ENCODE peak calls at places on chromosomes 12 and 14, in eight cellular contexts. A is OCI-LY7, U is HCT116, E is PC-3, S is MM.1S, G is SK-N-SH, L is PC-9, Y is GM23338. C is an unnamed sample. For H4K20me1 and H3K9me2, the result is how much of the 10 kb centered on the place peaks cover.

GRCh38 chr12:14614704-14615121 is 47.0 kb upstream of the PLBD1 start:
- DNase-seq in S (peak), U (no peak), E (no peak), G (no peak), Y (peak), A (peak), L (no peak), C (no peak)

GRCh38 chr14:50602035-50602434 is 42.1 kb downstream of the ATL1 start:
- DNase-seq in E (no peak), Y (no peak), A (no peak), S (no peak), L (no peak), U (no peak), G (no peak), C (no peak)

GRCh38 chr12:122793685-122794106 is 19.3 kb downstream of the CCDC62 start:
- DNase-seq in S (peak), A (peak), G (peak), U (peak), Y (peak), E (peak), L (peak), C (peak)

GRCh38 chr12:116455540-116456306 is 103.5 kb upstream of the MAP1LC3B2 start:
- DNase-seq in A (no peak), L (peak), S (no peak), E (peak), U (peak), Y (peak), G (peak), C (peak)

GRCh38 chr12:57744194-57744776 is 554 bp upstream of the TSPAN31 start:
- DNase-seq in A (peak), Y (no peak), E (no peak), U (peak), L (peak), G (peak), S (peak), C (no peak)

GRCh38 chr12:51705450-51705849 is 114.4 kb downstream of the SCN8A start:
- DNase-seq in U (no peak), Y (no peak), A (no peak), G (no peak), L (no peak), S (no peak), E (peak), C (no peak)

GRCh38 chr12:130017571-130018449 is 114.0 kb upstream of the TMEM132D start:
- DNase-seq in G (peak), S (no peak), A (no peak), L (no peak), E (no peak), U (no peak), Y (peak), C (no peak)

GRCh38 chr12:101086490-101086889 is 123.5 kb downstream of the SLC5A8 start:
- DNase-seq in G (no peak), E (peak), U (no peak), Y (peak), A (no peak), L (no peak), S (no peak), C (no peak)

GRCh38 chr14:23436327-23437141 is 1.1 kb upstream of the MYH7 start:
- DNase-seq in E (no peak), A (no peak), S (no peak), G (no peak), L (no peak), Y (no peak), U (no peak), C (peak)

GRCh38 chr14:64421166-64421565 is 33.0 kb downstream of the MTHFD1 start:
- DNase-seq in E (peak), G (no peak), U (no peak), Y (no peak), S (no peak), L (peak), A (no peak), C (no peak)

GRCh38 chr14:66070542-66071319 is 415.4 kb upstream of the CCDC196 start:
- DNase-seq in Y (peak), L (peak), S (peak), U (peak), G (peak), A (peak), E (peak), C (peak)

GRCh38 chr12:124928095-124928911 is 13.9 kb upstream of the UBC start:
- DNase-seq in E (peak), A (no peak), U (peak), L (peak), S (no peak), Y (peak), G (no peak), C (no peak)

GRCh38 chr14:101761032-101761880 is at the start of gene PPP2R5C:
- DNase-seq in S (peak), Y (peak), U (peak), E (peak), G (peak), L (peak), A (peak), C (peak)
- H4K20me1 ChIP-seq in S (under half), Y (under half), U (under half), E (under half), G (under half), L (under half), A (under half), C (under half)

GRCh38 chr12:70049596-70050360 is 193.5 kb upstream of the CNOT2 start:
- DNase-seq in A (peak), U (peak), G (no peak), Y (no peak), L (peak), S (peak), E (peak), C (peak)
- TF ChIP-seq CTCF in A (no peak), U (no peak), G (no peak), Y (no peak), L (no peak), S (peak), E (no peak), C (no peak)

GRCh38 chr14:99224948-99225347 is 47.0 kb downstream of the BCL11B start:
- DNase-seq in L (no peak), E (no peak), S (no peak), Y (no peak), A (no peak), U (no peak), G (no peak), C (no peak)
- H3K9me2 ChIP-seq in L (under half), E (under half), S (under half), Y (under half), A (under half), U (under half), G (under half), C (under half)

DNA sequence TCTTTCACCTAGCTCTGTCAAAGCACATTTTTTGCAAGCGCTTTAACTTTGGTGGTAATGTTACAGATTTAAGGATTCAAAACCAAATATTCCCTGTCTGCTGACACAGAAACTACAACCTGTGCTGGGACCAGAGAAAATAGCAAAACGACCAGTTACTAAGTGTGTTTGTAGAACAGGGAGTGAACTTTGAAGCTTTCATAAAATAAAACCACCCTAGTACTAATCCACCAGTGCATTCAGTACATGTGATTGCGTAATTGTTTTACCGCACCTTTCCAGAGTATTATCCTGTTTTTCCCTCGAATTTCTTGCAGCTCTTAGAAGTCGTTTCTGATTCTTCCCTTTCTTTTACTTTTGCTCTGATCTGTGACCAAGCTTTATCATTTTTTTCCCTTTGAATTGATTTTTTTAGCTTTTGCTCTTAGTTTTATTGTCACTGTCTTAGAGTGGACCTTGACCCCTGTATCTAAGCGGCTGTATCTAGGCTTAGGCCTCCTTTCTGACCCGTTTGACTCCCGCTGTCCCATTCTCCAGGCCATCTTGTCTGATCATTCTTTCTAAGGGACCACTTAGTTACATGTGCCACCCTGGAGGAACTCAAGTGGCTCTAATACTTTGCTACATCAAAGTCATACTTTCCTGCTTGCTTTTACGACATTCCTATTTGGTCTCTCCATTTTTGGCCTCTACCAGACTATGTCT is 429.4 kb downstream of the PCNX1 start:
- DNase-seq in L (no peak), U (no peak), G (no peak), A (no peak), Y (no peak), E (no peak), S (no peak), C (peak)
- H4K20me1 ChIP-seq in L (under half), U (under half), G (under half), A (under half), Y (under half), E (under half), S (under half), C (under half)

DNA sequence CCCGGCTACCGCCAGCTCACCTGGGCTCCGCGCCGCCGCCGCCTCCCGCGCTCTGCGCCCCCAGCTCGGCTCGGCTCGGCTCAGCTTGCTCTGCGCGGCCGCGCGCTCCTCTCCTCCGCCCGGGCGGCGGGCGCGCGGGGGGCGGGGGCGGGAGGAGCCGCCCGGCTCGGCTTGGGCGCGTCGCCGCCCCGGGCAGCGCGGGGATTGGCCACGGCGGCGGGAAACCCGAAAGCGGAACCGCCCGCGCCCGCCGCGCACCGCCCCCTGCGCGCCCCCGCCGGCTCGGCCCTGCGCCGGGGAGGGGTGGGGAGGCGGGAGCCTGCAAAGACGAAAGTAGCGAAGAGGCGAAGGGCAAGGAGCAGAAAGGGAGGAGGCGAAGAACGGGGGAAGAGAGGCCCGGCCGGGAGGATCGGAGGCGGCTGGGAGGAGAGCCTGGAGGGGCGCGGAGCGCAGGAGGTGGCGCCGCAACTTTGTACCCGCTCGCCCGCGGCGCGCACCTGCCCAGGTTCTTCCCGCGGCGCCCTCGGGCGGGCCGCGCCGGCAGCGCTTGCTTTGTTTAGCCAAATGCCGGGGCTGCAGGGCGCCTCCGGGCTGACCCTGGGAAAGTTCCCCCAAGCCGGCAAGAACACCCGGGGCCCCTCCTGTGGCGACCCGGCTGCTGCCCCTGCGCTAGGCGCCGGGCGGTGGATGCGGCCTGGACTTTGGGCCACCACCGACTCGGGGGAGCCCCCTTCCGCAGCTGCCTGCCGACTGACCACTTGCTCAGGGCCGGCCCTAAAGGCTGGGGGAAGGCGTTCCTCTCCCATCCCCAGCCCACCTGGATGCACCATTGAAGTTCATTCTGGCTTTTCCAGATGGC is at the start of gene CAMKK2:
- DNase-seq in G (peak), A (peak), L (peak), S (peak), E (peak), Y (peak), U (peak), C (peak)
- TF ChIP-seq CTCF in G (no peak), A (peak), L (no peak), S (peak), E (peak), Y (no peak), U (peak), C (peak)

DNA sequence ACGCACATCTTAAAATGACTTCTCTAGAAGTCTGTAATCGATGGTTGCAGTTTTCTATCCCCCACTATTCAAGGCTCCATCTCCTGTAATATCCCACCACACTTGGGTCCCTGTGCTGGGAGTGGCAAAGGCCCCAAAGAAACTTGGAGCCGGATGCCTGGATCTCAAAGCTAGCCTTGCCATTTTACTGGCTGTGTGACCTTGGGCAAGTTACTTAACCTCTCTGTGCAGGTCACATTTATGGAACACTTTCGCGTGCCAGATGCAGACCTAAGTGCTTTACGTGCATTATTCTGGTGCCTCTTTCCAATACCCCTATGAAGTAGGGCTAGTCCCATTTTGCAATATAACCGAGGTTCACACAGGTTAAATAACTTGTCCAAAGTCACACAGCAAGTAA is 151.8 kb upstream of the PRMT8 start:
- DNase-seq in Y (no peak), L (no peak), E (no peak), A (no peak), S (no peak), U (no peak), G (no peak), C (no peak)
- H3K9me2 ChIP-seq in Y (under half), L (under half), E (under half), A (under half), S (under half), U (under half), G (under half), C (under half)

DNA sequence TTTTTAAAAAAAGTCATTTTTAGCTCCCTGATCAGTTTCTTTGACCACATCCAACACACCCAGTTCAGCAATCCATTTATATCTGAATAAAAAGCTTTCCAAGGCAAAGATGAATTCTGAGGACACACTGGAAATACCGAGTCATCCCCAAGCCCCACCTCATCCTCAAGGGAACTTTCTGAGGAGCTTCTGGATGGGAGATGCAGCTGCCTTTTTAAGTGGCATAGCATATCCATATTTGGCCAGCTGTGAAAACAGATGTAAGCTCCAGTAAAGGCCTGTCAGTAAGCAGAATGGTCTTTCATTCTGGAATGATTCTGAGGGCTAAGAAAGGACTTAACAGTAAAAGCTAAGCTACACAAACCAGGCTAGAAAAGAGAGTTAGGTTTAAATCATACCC is 18.4 kb downstream of the ZFYVE1 start:
- DNase-seq in U (no peak), A (no peak), S (no peak), E (no peak), G (no peak), L (no peak), Y (no peak), C (no peak)
- H4K20me1 ChIP-seq in U (under half), A (under half), S (under half), E (under half), G (under half), L (under half), Y (under half), C (under half)

GRCh38 chr12:53052419-53053222 is 2.8 kb downstream of the TNS2 start:
- DNase-seq in G (no peak), Y (no peak), S (no peak), A (no peak), U (no peak), E (peak), L (peak), C (peak)

GRCh38 chr12:53051881-53052412 is 2.1 kb downstream of the TNS2 start:
- DNase-seq in E (no peak), U (no peak), L (no peak), A (no peak), G (no peak), Y (no peak), S (no peak), C (no peak)

GRCh38 chr12:53049582-53050318 is at the start of gene TNS2:
- DNase-seq in S (no peak), U (no peak), E (peak), L (peak), A (no peak), Y (peak), G (peak), C (peak)

GRCh38 chr12:53050426-53051057 is 677 bp downstream of the TNS2 start:
- DNase-seq in Y (no peak), E (no peak), S (no peak), G (no peak), L (no peak), A (no peak), U (no peak), C (no peak)

GRCh38 chr12:53051058-53051880 is 1.4 kb downstream of the TNS2 start:
- DNase-seq in L (no peak), Y (no peak), A (no peak), S (no peak), G (no peak), U (no peak), E (no peak), C (peak)
- TF ChIP-seq CTCF in L (no peak), Y (no peak), A (no peak), S (no peak), G (no peak), U (no peak), E (no peak), C (no peak)

DNA sequence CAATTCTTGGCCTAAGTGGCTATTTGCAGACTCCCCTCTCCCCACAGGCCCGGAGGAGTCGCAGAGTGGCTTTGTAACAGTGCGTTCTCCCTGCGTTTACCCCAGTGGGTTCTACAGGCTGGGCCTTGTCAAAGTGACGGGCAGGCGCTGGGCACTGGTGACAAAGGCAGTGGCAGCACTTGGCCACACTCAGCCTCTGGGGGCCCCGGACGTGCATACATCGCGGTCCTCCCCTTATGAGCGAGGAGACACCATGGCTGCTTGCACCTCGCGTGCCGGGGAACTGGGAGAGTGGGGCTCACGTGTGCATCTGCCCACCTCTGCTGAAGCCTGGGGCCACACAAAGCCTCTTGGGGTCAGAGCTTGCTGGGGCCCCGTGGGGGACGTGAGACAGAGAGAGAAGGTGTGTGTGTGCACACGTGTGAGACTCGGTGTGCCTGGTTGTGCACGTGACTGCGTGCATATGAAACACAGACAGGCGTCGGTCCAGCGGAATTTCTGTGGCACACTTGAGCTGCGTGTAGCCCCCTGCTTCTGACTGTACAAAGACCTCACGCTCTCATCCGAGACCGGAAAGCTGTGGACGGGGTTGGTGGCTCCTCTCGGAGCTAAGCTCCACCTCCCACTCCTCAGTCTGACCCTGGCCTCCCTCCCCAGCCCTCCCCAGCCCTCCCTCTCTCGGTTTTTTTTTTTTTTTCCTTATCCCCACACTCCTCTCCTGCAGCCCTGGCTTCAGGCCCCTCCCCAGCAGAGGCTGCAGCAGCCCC is 8.5 kb upstream of the C14orf180 start:
- DNase-seq in Y (no peak), G (no peak), U (no peak), E (no peak), A (no peak), L (no peak), S (no peak), C (no peak)
- H3K9me2 ChIP-seq in Y (under half), G (under half), U (under half), E (under half), A (under half), L (under half), S (under half), C (under half)

GRCh38 chr14:85159726-85160125 is 370.2 kb upstream of the FLRT2 start:
- DNase-seq in L (no peak), A (no peak), S (no peak), E (no peak), G (no peak), Y (no peak), U (no peak), C (no peak)

GRCh38 chr14:85165091-85165490 is 364.9 kb upstream of the FLRT2 start:
- DNase-seq in U (no peak), A (no peak), S (no peak), G (no peak), L (peak), E (peak), Y (peak), C (no peak)
- H4K20me1 ChIP-seq in U (under half), A (under half), S (under half), G (under half), L (under half), E (under half), Y (under half), C (under half)

C was measured in hepatocyte.